ENCODE peak calls at places on chromosomes 3 and 15, in seven cellular contexts. N is EH, P is lower lobe of right lung, I is Calu3, R is epithelial cell of esophagus, W is T-helper 2 cell, O is amygdala. Y is an unnamed sample.

GRCh38 chr3:82294609-82295008 is 533.2 kb upstream of the GBE1 start:
- DNase-seq in N (no peak), P (no peak), I (no peak), R (no peak), W (no peak), O (no peak), Y (no peak)

GRCh38 chr15:36844453-36845094 is 255.8 kb downstream of the MEIS2 start:
- DNase-seq in N (peak), P (no peak), I (no peak), R (peak), W (no peak), O (no peak), Y (peak)

GRCh38 chr15:85946986-85947385 is 132.7 kb upstream of the AGBL1 start:
- DNase-seq in N (no peak), P (no peak), I (no peak), R (no peak), W (no peak), O (no peak), Y (no peak)

GRCh38 chr3:194592798-194593752 is 40.1 kb downstream of the TMEM44 start:
- DNase-seq in N (peak), P (no peak), I (peak), R (peak), W (no peak), O (no peak), Y (no peak)

GRCh38 chr3:175956964-175957363 is 1097.8 kb downstream of the NAALADL2 start:
- DNase-seq in N (peak), P (no peak), I (peak), R (peak), W (no peak), O (no peak), Y (peak)

GRCh38 chr3:72145506-72146380 is 360.8 kb upstream of the PROK2 start:
- DNase-seq in N (peak), P (no peak), I (no peak), R (peak), W (no peak), O (peak), Y (no peak)

GRCh38 chr3:186070996-186071395 is 37.9 kb downstream of the ETV5 start:
- DNase-seq in N (peak), P (no peak), I (no peak), R (no peak), W (no peak), O (no peak), Y (no peak)

GRCh38 chr15:24955549-24955929 is 752 bp downstream of the SNRPN start:
- DNase-seq in N (no peak), P (peak), I (no peak), R (no peak), W (peak), O (peak), Y (peak)

GRCh38 chr15:39266882-39267281 is 314.0 kb upstream of the THBS1 start:
- DNase-seq in N (peak), P (no peak), I (no peak), R (no peak), W (no peak), O (no peak), Y (no peak)

GRCh38 chr15:54035616-54036015 is 57.4 kb downstream of the UNC13C start:
- DNase-seq in N (no peak), P (no peak), I (no peak), R (no peak), W (no peak), O (no peak), Y (no peak)

GRCh38 chr15:94579261-94579660 is 347.9 kb downstream of the MCTP2 start:
- DNase-seq in N (no peak), P (no peak), I (no peak), R (no peak), W (no peak), O (no peak), Y (peak)

GRCh38 chr3:158109804-158110657 is at the start of gene RSRC1:
- DNase-seq in N (peak), P (peak), I (peak), R (peak), W (peak), O (peak), Y (peak)

GRCh38 chr3:108407858-108408257 is 102.5 kb downstream of the MYH15 start:
- DNase-seq in N (no peak), P (no peak), I (no peak), R (no peak), W (no peak), O (no peak), Y (no peak)

GRCh38 chr3:58665410-58665809 is 1.2 kb downstream of the FAM3D start:
- DNase-seq in N (no peak), P (no peak), I (no peak), R (no peak), W (no peak), O (no peak), Y (no peak)

GRCh38 chr15:48603123-48603500 is 42.4 kb downstream of the FBN1 start:
- DNase-seq in N (no peak), P (no peak), I (no peak), R (peak), W (no peak), O (no peak), Y (no peak)

GRCh38 chr15:98727115-98728040 is 79.0 kb downstream of the IGF1R start:
- DNase-seq in N (peak), P (peak), I (peak), R (peak), W (no peak), O (no peak), Y (no peak)

GRCh38 chr15:97930230-97930629 is 30.3 kb upstream of the ARRDC4 start:
- DNase-seq in N (no peak), P (no peak), I (no peak), R (peak), W (no peak), O (no peak), Y (no peak)

GRCh38 chr3:105791134-105791533 is 77.7 kb downstream of the CBLB start:
- DNase-seq in N (peak), P (no peak), I (no peak), R (no peak), W (no peak), O (no peak), Y (no peak)

GRCh38 chr3:134985841-134986520 is 190.9 kb downstream of the EPHB1 start:
- DNase-seq in N (peak), P (no peak), I (no peak), R (no peak), W (no peak), O (no peak), Y (no peak)

GRCh38 chr3:8386221-8386620 is 115.4 kb upstream of the LMCD1 start:
- DNase-seq in N (peak), P (no peak), I (no peak), R (peak), W (no peak), O (no peak), Y (no peak)

GRCh38 chr3:9298236-9298635 is 48.8 kb upstream of the SRGAP3 start:
- DNase-seq in N (peak), P (no peak), I (no peak), R (peak), W (no peak), O (no peak), Y (no peak)

GRCh38 chr3:193620650-193621049 is 27.6 kb downstream of the OPA1 start:
- DNase-seq in N (peak), P (no peak), I (no peak), R (peak), W (no peak), O (no peak), Y (no peak)

GRCh38 chr3:13550257-13550693 is 1.4 kb downstream of the FBLN2 start:
- DNase-seq in N (no peak), P (no peak), I (no peak), R (no peak), W (no peak), O (no peak), Y (no peak)

GRCh38 chr15:85406916-85407315 is 26.5 kb downstream of the AKAP13 start:
- DNase-seq in N (peak), P (no peak), I (no peak), R (no peak), W (no peak), O (no peak), Y (no peak)

GRCh38 chr15:54082836-54083492 is 104.7 kb downstream of the UNC13C start:
- DNase-seq in N (no peak), P (no peak), I (peak), R (peak), W (no peak), O (no peak), Y (peak)

GRCh38 chr3:52358362-52358940 is 42.3 kb downstream of the DNAH1 start:
- DNase-seq in N (no peak), P (no peak), I (no peak), R (no peak), W (no peak), O (no peak), Y (no peak)

GRCh38 chr15:62066663-62067447 is at the start of gene C2CD4A:
- DNase-seq in N (peak), P (peak), I (peak), R (peak), W (peak), O (no peak), Y (peak)

GRCh38 chr15:57184502-57184901 is 191.8 kb upstream of the CGNL1 start:
- DNase-seq in N (no peak), P (no peak), I (no peak), R (no peak), W (no peak), O (no peak), Y (no peak)

GRCh38 chr3:156321934-156322333 is 201.6 kb downstream of the KCNAB1 start:
- DNase-seq in N (no peak), P (no peak), I (no peak), R (no peak), W (no peak), O (peak), Y (peak)

GRCh38 chr3:71710906-71711494 is 14.2 kb downstream of the EIF4E3 start:
- DNase-seq in N (peak), P (no peak), I (no peak), R (peak), W (no peak), O (no peak), Y (peak)

GRCh38 chr3:69865920-69866679 is 126.8 kb downstream of the MITF start:
- DNase-seq in N (peak), P (peak), I (peak), R (peak), W (no peak), O (no peak), Y (no peak)

GRCh38 chr15:79837846-79838245 is 59.0 kb downstream of the MTHFS start:
- DNase-seq in N (no peak), P (no peak), I (no peak), R (no peak), W (no peak), O (no peak), Y (no peak)

GRCh38 chr3:194808709-194809108 is 123.0 kb downstream of the FAM43A start:
- DNase-seq in N (peak), P (no peak), I (peak), R (peak), W (no peak), O (no peak), Y (no peak)

GRCh38 chr3:133259767-133260166 is 140.1 kb upstream of the BFSP2 start:
- DNase-seq in N (no peak), P (no peak), I (no peak), R (peak), W (no peak), O (no peak), Y (no peak)

GRCh38 chr15:31511707-31512310 is 185.2 kb downstream of the KLF13 start:
- DNase-seq in N (no peak), P (no peak), I (no peak), R (no peak), W (no peak), O (no peak), Y (no peak)